ENCODE peak calls at places on chromosome 21, in nine cellular contexts. U is cardiac muscle cell, J is Karpas-422, N is right lobe of liver, Q is left lung, X is lower lobe of right lung, C is HCT116, H is spleen, E is OCI-LY7. F is an unnamed sample. For H3K4me1, the result is how much of the 10 kb centered on the place peaks cover.

GRCh38 chr21:15210235-15210678 is 145.5 kb upstream of the NRIP1 start:
- DNase-seq in U (no peak), J (no peak), N (peak), Q (peak), X (peak), C (no peak), H (peak), E (no peak), F (no peak)

GRCh38 chr21:29606613-29607012 is 307.9 kb downstream of the BACH1 start:
- DNase-seq in U (no peak), J (no peak), N (no peak), Q (no peak), X (no peak), C (no peak), H (no peak), E (no peak), F (no peak)

GRCh38 chr21:40373760-40374159 is 473.2 kb downstream of the DSCAM start:
- DNase-seq in U (no peak), J (no peak), N (no peak), Q (no peak), X (no peak), C (no peak), H (no peak), E (no peak), F (no peak)

GRCh38 chr21:16180613-16181012 is 450.8 kb downstream of the USP25 start:
- DNase-seq in U (no peak), J (no peak), N (no peak), Q (no peak), X (no peak), C (no peak), H (no peak), E (no peak), F (no peak)

GRCh38 chr21:15370576-15370975 is 305.8 kb upstream of the NRIP1 start:
- DNase-seq in U (no peak), J (no peak), N (no peak), Q (no peak), X (no peak), C (no peak), H (no peak), E (no peak), F (no peak)

GRCh38 chr21:29678616-29679015 is 261.2 kb downstream of the GRIK1 start:
- DNase-seq in U (no peak), J (no peak), N (no peak), Q (no peak), X (no peak), C (no peak), H (no peak), E (no peak), F (no peak)

GRCh38 chr21:28674807-28675206 is 317.9 kb downstream of the LTN1 start:
- DNase-seq in U (no peak), J (no peak), N (no peak), Q (no peak), X (no peak), C (no peak), H (no peak), E (no peak), F (no peak)

GRCh38 chr21:43928726-43929125 is 63.7 kb downstream of the AGPAT3 start:
- DNase-seq in U (no peak), J (no peak), N (no peak), Q (no peak), X (no peak), C (no peak), H (no peak), E (no peak), F (no peak)

GRCh38 chr21:25457411-25457810 is 149.9 kb downstream of the MRPL39 start:
- DNase-seq in U (no peak), J (peak), N (no peak), Q (no peak), X (no peak), C (no peak), H (no peak), E (peak), F (no peak)

GRCh38 chr21:28963831-28964230 is 28.8 kb downstream of the LTN1 start:
- DNase-seq in U (no peak), J (no peak), N (no peak), Q (no peak), X (no peak), C (no peak), H (no peak), E (no peak), F (no peak)

GRCh38 chr21:14875186-14875585 is 189.6 kb downstream of the NRIP1 start:
- DNase-seq in U (no peak), J (no peak), N (no peak), Q (no peak), X (no peak), C (no peak), H (no peak), E (no peak), F (no peak)

GRCh38 chr21:31316488-31317169 is 27.4 kb downstream of the TIAM1 start:
- DNase-seq in U (no peak), J (no peak), N (no peak), Q (no peak), X (no peak), C (peak), H (no peak), E (no peak), F (no peak)

GRCh38 chr21:31957631-31958030 is 84.8 kb downstream of the HUNK start:
- DNase-seq in U (no peak), J (no peak), N (no peak), Q (no peak), X (no peak), C (no peak), H (no peak), E (no peak), F (no peak)

GRCh38 chr21:39681257-39681656 is 63.7 kb upstream of the IGSF5 start:
- DNase-seq in U (no peak), J (no peak), N (no peak), Q (no peak), X (no peak), C (no peak), H (no peak), E (no peak), F (no peak)

GRCh38 chr21:25967566-25968438 is 202.8 kb downstream of the APP start:
- DNase-seq in U (no peak), J (peak), N (no peak), Q (no peak), X (no peak), C (no peak), H (no peak), E (peak), F (no peak)

GRCh38 chr21:39633770-39634181 is 21.0 kb downstream of the B3GALT5 start:
- DNase-seq in U (no peak), J (no peak), N (no peak), Q (no peak), X (no peak), C (peak), H (no peak), E (no peak), F (no peak)

GRCh38 chr21:38500073-38500472 is 1.8 kb upstream of the ERG start:
- DNase-seq in U (no peak), J (no peak), N (no peak), Q (no peak), X (no peak), C (no peak), H (no peak), E (no peak), F (no peak)

GRCh38 chr21:20882462-20883415 is 115.5 kb upstream of the NCAM2 start:
- DNase-seq in U (peak), J (peak), N (no peak), Q (no peak), X (no peak), C (peak), H (no peak), E (peak), F (peak)

GRCh38 chr21:14583629-14584251 is 37.6 kb upstream of the SAMSN1 start:
- DNase-seq in U (no peak), J (no peak), N (no peak), Q (no peak), X (no peak), C (no peak), H (no peak), E (no peak), F (no peak)

GRCh38 chr21:28427356-28428022 is 565.2 kb downstream of the LTN1 start:
- DNase-seq in U (peak), J (no peak), N (no peak), Q (no peak), X (no peak), C (no peak), H (no peak), E (no peak), F (no peak)

GRCh38 chr21:14273736-14274538 is 58.0 kb downstream of the RBM11 start:
- DNase-seq in U (no peak), J (no peak), N (peak), Q (peak), X (peak), C (no peak), H (peak), E (no peak), F (no peak)

GRCh38 chr21:16193758-16194606 is 464.2 kb downstream of the USP25 start:
- DNase-seq in U (peak), J (peak), N (peak), Q (peak), X (peak), C (no peak), H (no peak), E (peak), F (no peak)

GRCh38 chr21:17693801-17694200 is 81.1 kb upstream of the BTG3 start:
- DNase-seq in U (no peak), J (no peak), N (no peak), Q (no peak), X (no peak), C (no peak), H (no peak), E (no peak), F (no peak)

GRCh38 chr21:27371688-27372331 is 404.9 kb upstream of the ADAMTS5 start:
- DNase-seq in U (peak), J (no peak), N (no peak), Q (no peak), X (no peak), C (no peak), H (no peak), E (no peak), F (no peak)

GRCh38 chr21:29649370-29649963 is 290.3 kb downstream of the GRIK1 start:
- DNase-seq in U (no peak), J (no peak), N (no peak), Q (no peak), X (no peak), C (no peak), H (no peak), E (no peak), F (no peak)

GRCh38 chr21:15706686-15707085 is 23.1 kb upstream of the USP25 start:
- DNase-seq in U (no peak), J (no peak), N (no peak), Q (no peak), X (no peak), C (peak), H (no peak), E (no peak), F (no peak)

GRCh38 chr21:31760931-31761330 is 29.0 kb upstream of the SCAF4 start:
- DNase-seq in U (no peak), J (no peak), N (no peak), Q (no peak), X (no peak), C (no peak), H (no peak), E (no peak), F (no peak)

GRCh38 chr21:38903578-38904193 is 98.0 kb downstream of the ETS2 start:
- DNase-seq in U (no peak), J (no peak), N (peak), Q (no peak), X (no peak), C (no peak), H (no peak), E (no peak), F (no peak)

GRCh38 chr21:41630249-41630648 is 122.3 kb upstream of the TMPRSS2 start:
- DNase-seq in U (no peak), J (no peak), N (no peak), Q (no peak), X (no peak), C (peak), H (no peak), E (no peak), F (no peak)

GRCh38 chr21:46456750-46457149 is 1.9 kb upstream of the DIP2A start:
- DNase-seq in U (no peak), J (no peak), N (no peak), Q (no peak), X (no peak), C (no peak), H (no peak), E (no peak), F (no peak)
- H3K4me1 ChIP-seq in U (under half), J (under half), N (under half), Q (half or more), X (under half), C (under half), H (half or more), E (under half), F (under half)

DNA sequence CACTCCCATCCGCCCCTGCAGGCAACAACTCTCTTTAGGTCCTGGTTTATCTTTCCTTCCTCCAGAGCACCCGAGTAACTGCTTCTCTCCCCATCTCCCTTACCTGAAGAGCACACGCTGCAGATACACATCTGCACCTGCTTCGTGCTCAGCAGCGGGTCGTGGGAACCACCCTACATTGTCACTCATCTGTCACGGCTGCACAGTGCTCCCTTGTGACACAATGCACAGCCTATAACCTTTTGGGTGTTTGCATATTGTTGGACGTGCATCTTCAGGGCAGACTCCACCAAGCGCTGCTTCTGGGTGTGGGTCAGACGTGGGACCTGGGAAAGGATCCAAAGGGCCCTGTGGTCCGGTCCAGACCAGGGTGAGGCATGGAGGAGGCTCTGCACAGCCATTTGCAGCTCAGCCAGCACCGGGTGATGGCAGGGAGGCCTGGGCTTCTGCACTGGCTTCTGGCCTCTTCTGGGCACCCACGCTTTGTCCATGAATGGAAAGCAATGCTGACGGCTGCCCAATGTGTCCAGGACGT is 42.5 kb downstream of the WDR4 start:
- DNase-seq in U (no peak), J (peak), N (peak), Q (no peak), X (no peak), C (no peak), H (peak), E (peak), F (peak)
- H3K4me1 ChIP-seq in U (under half), J (under half), N (under half), Q (under half), X (under half), C (under half), H (under half), E (under half), F (under half)

DNA sequence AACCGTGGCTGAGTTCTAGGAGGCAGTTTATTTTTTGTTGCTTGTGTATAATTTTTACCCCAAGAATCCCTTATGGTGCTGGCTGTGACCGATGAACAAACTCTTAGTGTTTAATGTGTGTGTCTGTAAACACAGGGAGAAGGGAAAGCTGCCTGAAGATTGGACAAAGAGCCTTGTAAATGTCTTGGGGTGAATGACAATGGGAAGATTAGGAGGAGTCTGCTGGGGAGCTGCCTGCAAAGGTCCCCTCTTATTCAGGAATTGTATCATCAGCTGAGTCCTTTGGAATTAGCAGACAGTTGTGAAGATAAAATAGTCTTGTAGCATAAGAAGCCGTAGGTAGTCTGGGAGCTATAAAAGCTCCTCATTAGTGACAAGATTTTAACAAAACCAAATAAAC is 88.4 kb downstream of the RUNX1 start:
- DNase-seq in U (no peak), J (no peak), N (no peak), Q (no peak), X (no peak), C (no peak), H (no peak), E (no peak), F (no peak)
- H3K4me1 ChIP-seq in U (under half), J (under half), N (under half), Q (under half), X (under half), C (under half), H (half or more), E (under half), F (under half)

DNA sequence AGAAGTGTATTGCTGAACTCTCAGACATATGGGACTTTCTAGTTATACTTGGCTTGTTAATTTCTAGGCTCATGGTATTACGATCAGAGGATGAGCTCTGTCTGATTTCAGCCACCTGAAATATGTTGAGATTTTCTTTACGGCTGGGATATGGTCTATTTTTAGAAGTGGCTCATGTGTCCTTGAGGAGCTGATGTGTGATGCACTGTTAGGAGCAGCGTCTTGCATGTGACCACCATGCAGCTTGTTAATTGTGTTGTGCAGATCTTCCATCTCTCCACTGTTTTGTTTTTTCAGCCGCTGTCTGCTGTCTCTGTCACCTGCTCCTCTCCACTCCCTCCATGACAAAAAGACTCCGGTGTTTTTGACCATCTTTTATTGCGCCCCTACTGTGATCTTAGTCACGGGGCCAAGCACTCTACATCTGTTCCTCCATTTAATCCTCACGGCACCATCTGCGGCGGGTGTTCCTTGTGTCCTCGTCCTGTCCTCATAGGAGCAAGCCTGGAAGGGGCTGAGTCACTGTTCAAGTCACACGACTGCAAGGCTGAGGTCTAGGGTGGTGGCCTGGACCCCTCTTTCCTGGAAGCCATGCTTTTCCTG is 51.8 kb downstream of the ADARB1 start:
- DNase-seq in U (peak), J (no peak), N (no peak), Q (no peak), X (no peak), C (no peak), H (no peak), E (no peak), F (no peak)
- H3K4me1 ChIP-seq in U (half or more), J (under half), N (under half), Q (under half), X (under half), C (under half), H (half or more), E (half or more), F (under half)

GRCh38 chr21:45404726-45405270 is at the start of gene COL18A1:
- DNase-seq in U (peak), J (no peak), N (peak), Q (peak), X (peak), C (no peak), H (peak), E (no peak), F (peak)
- H3K4me1 ChIP-seq in U (under half), J (under half), N (under half), Q (under half), X (under half), C (under half), H (under half), E (under half), F (under half)

GRCh38 chr21:33383056-33383888 is 19.9 kb upstream of the IFNGR2 start:
- DNase-seq in U (peak), J (peak), N (no peak), Q (peak), X (peak), C (peak), H (peak), E (peak), F (no peak)

GRCh38 chr21:33378081-33378480 is 25.1 kb upstream of the IFNGR2 start:
- DNase-seq in U (no peak), J (no peak), N (peak), Q (no peak), X (no peak), C (no peak), H (no peak), E (no peak), F (no peak)

GRCh38 chr21:33384851-33385331 is 18.3 kb upstream of the IFNGR2 start:
- DNase-seq in U (no peak), J (no peak), N (no peak), Q (no peak), X (no peak), C (no peak), H (no peak), E (peak), F (no peak)

GRCh38 chr21:33377221-33377620 is 26.0 kb upstream of the IFNGR2 start:
- DNase-seq in U (no peak), J (no peak), N (peak), Q (no peak), X (no peak), C (no peak), H (no peak), E (no peak), F (no peak)

DNA sequence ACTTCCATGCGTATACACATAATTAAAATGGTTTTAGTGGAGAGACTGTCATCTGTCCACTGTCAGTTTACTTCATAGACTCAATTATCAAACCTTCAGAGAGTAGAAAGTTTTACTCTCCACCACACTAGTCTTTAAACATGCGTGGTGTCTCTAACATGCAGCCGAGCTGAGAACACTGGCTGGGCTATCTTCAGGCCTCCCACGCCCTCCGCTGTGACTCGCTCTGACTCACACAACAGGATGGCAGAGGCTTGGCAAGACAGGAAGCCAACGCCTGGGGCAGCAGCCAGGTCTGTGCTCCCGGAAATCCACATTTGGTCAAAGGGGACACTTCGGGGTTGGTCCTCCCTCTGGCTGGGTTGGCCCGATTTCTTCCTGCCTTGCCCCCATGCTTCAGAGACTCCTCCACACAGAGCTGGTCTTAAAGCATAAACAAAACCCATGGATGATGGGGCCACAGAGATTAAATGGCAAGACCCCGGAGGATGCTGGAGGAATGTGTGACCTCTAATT is 22.7 kb upstream of the IFNGR2 start:
- DNase-seq in U (no peak), J (peak), N (peak), Q (peak), X (peak), C (peak), H (peak), E (peak), F (no peak)
- H3K4me1 ChIP-seq in U (under half), J (half or more), N (under half), Q (half or more), X (half or more), C (under half), H (half or more), E (half or more), F (under half)

DNA sequence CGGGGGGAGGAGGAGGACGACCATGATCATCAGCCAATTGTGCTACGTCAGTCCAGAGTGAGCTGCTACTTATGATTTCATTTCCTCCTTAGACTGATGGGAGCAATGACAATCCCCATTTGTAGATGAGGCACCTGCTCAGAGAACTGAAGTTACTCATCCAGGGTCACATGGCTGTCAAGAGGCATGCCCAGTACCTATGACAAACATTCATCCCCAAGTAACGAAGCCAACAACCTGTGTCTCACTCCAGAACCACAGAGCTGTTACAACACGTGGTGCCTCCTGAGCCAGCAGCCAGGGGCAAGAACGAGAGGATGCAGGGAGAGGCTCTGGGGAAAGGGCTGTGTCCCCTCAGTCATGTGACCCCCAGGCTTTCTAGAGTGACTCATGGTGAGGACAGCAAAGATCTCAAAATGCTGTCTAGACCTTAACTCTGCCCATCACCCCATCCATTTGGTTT is 93.6 kb downstream of the SIM2 start:
- DNase-seq in U (no peak), J (no peak), N (no peak), Q (no peak), X (no peak), C (no peak), H (no peak), E (no peak), F (no peak)
- H3K4me1 ChIP-seq in U (under half), J (under half), N (under half), Q (under half), X (under half), C (under half), H (under half), E (under half), F (under half)